ENCODE peak calls at places on chromosomes 7 and 10, in four cellular contexts. I is CD8-positive, alpha-beta memory T cell; J is IMR-90; W is NCI-H460. S is an unnamed sample.

GRCh38 chr7:30678805-30679204 is 3.5 kb downstream of the CRHR2 start:
- DNase-seq in I (no peak), J (no peak), W (no peak), S (no peak)

GRCh38 chr7:91784469-91784868 is 96.0 kb downstream of the MTERF1 start:
- DNase-seq in I (no peak), J (peak; percentile 61), W (peak; percentile 36), S (peak; percentile 26)

GRCh38 chr10:4262870-4263269 is 477.9 kb upstream of the KLF6 start:
- DNase-seq in I (no peak), J (no peak), W (no peak), S (no peak)

GRCh38 chr10:4704034-4704545 is 121.9 kb upstream of the AKR1E2 start:
- DNase-seq in I (no peak), J (peak; percentile 93), W (no peak), S (peak; percentile 94)

GRCh38 chr7:19401461-19401860 is 256.2 kb upstream of the FERD3L start:
- DNase-seq in I (no peak), J (peak; percentile 62), W (no peak), S (no peak)

GRCh38 chr10:12513775-12514663 is 164.7 kb downstream of the CAMK1D start:
- DNase-seq in I (no peak), J (peak; percentile 38), W (no peak), S (no peak)

GRCh38 chr7:142690554-142691182 is 58.6 kb upstream of the PRSS1 start:
- DNase-seq in I (no peak), J (no peak), W (no peak), S (no peak)

GRCh38 chr7:295155-296154 is 5.5 kb downstream of the FOXL3 start:
- DNase-seq in I (no peak), J (no peak), W (no peak), S (no peak)

GRCh38 chr7:51278797-51279196 is 37.8 kb downstream of the COBL start:
- DNase-seq in I (no peak), J (no peak), W (no peak), S (no peak)

GRCh38 chr10:124532106-124532641 is 70.6 kb downstream of the LHPP start:
- DNase-seq in I (no peak), J (no peak), W (peak; percentile 9), S (no peak)

GRCh38 chr10:24344279-24344678 is 135.3 kb downstream of the KIAA1217 start:
- DNase-seq in I (no peak), J (peak; percentile 98), W (no peak), S (peak; percentile 89)

GRCh38 chr7:28726563-28726962 is 231.6 kb downstream of the TRIL start:
- DNase-seq in I (no peak), J (no peak), W (no peak), S (no peak)

GRCh38 chr7:50756180-50756579 is 26.5 kb downstream of the GRB10 start:
- DNase-seq in I (no peak), J (no peak), W (no peak), S (no peak)

GRCh38 chr7:110539216-110539615 is 551.7 kb upstream of the LRRN3 start:
- DNase-seq in I (no peak), J (peak; percentile 81), W (no peak), S (no peak)

GRCh38 chr7:5677538-5678294 is 103.7 kb downstream of the RNF216 start:
- DNase-seq in I (peak; percentile 42), J (peak; percentile 78), W (peak; percentile 52), S (peak; percentile 70)

GRCh38 chr10:88467835-88468485 is 115.2 kb downstream of the RNLS start:
- DNase-seq in I (no peak), J (peak; percentile 12), W (no peak), S (no peak)

GRCh38 chr7:101527844-101528667 is 101.0 kb downstream of the MYL10 start:
- DNase-seq in I (no peak), J (peak; percentile 69), W (no peak), S (no peak)

GRCh38 chr7:93117852-93118530 is at the start of gene SAMD9:
- DNase-seq in I (peak; percentile 74), J (peak; percentile 77), W (peak; percentile 43), S (peak; percentile 82)